ENCODE peak calls at places on chromosomes 16 and 17, in nine cellular contexts. One of them, this sample, is unnamed.

GRCh38 chr16:54932737-54933254 is 2.1 kb downstream of the IRX5 start:
- DNase-seq in H54: no peak
- DNase-seq in brain microvascular endothelial cell: no peak
- DNase-seq in cardiac muscle cell: peak
- DNase-seq in C1 segment of cervical spinal cord: no peak
- DNase-seq in amniotic stem cell: no peak
- DNase-seq in GM20000: peak
- DNase-seq in A549: no peak
- DNase-seq in IMR-90: no peak
- DNase-seq in this sample: no peak

GRCh38 chr16:58511933-58512815 is 3.1 kb upstream of the SETD6 start:
- DNase-seq in H54: peak
- DNase-seq in brain microvascular endothelial cell: peak
- DNase-seq in cardiac muscle cell: peak
- DNase-seq in C1 segment of cervical spinal cord: peak
- DNase-seq in amniotic stem cell: peak
- DNase-seq in GM20000: peak
- DNase-seq in A549: peak
- DNase-seq in IMR-90: peak
- DNase-seq in this sample: peak

GRCh38 chr16:56190903-56191806 is at the start of gene GNAO1:
- DNase-seq in H54: peak
- DNase-seq in brain microvascular endothelial cell: peak
- DNase-seq in cardiac muscle cell: peak
- DNase-seq in C1 segment of cervical spinal cord: peak
- DNase-seq in amniotic stem cell: peak
- DNase-seq in GM20000: peak
- DNase-seq in A549: peak
- DNase-seq in IMR-90: peak
- DNase-seq in this sample: peak

GRCh38 chr17:80944326-80944725 is 47.3 kb upstream of the CHMP6 start:
- DNase-seq in H54: no peak
- DNase-seq in brain microvascular endothelial cell: no peak
- DNase-seq in cardiac muscle cell: no peak
- DNase-seq in C1 segment of cervical spinal cord: no peak
- DNase-seq in amniotic stem cell: no peak
- DNase-seq in GM20000: no peak
- DNase-seq in A549: no peak
- DNase-seq in IMR-90: no peak
- DNase-seq in this sample: no peak

GRCh38 chr17:61490540-61490975 is 38.3 kb downstream of the TBX4 start:
- DNase-seq in H54: peak
- DNase-seq in brain microvascular endothelial cell: peak
- DNase-seq in cardiac muscle cell: no peak
- DNase-seq in C1 segment of cervical spinal cord: no peak
- DNase-seq in amniotic stem cell: peak
- DNase-seq in GM20000: no peak
- DNase-seq in A549: peak
- DNase-seq in IMR-90: peak
- DNase-seq in this sample: no peak

GRCh38 chr16:21104124-21104860 is 46.4 kb downstream of the DNAH3 start:
- DNase-seq in H54: no peak
- DNase-seq in brain microvascular endothelial cell: peak
- DNase-seq in cardiac muscle cell: no peak
- DNase-seq in C1 segment of cervical spinal cord: no peak
- DNase-seq in amniotic stem cell: no peak
- DNase-seq in GM20000: no peak
- DNase-seq in A549: no peak
- DNase-seq in IMR-90: peak
- DNase-seq in this sample: no peak

GRCh38 chr16:89581861-89582563 is 6.5 kb downstream of the CPNE7 start:
- DNase-seq in H54: peak
- DNase-seq in brain microvascular endothelial cell: no peak
- DNase-seq in cardiac muscle cell: no peak
- DNase-seq in C1 segment of cervical spinal cord: no peak
- DNase-seq in amniotic stem cell: no peak
- DNase-seq in GM20000: no peak
- DNase-seq in A549: no peak
- DNase-seq in IMR-90: peak
- DNase-seq in this sample: no peak

GRCh38 chr17:16352838-16353701 is at the start of gene CENPV:
- DNase-seq in H54: peak
- DNase-seq in brain microvascular endothelial cell: peak
- DNase-seq in cardiac muscle cell: peak
- DNase-seq in C1 segment of cervical spinal cord: peak
- DNase-seq in amniotic stem cell: no peak
- DNase-seq in GM20000: peak
- DNase-seq in A549: peak
- DNase-seq in IMR-90: peak
- DNase-seq in this sample: peak

GRCh38 chr17:64785050-64785449 is 122.9 kb upstream of the SMURF2 start:
- DNase-seq in H54: no peak
- DNase-seq in brain microvascular endothelial cell: no peak
- DNase-seq in cardiac muscle cell: no peak
- DNase-seq in C1 segment of cervical spinal cord: no peak
- DNase-seq in amniotic stem cell: no peak
- DNase-seq in GM20000: no peak
- DNase-seq in A549: no peak
- DNase-seq in IMR-90: no peak
- DNase-seq in this sample: no peak

GRCh38 chr16:5619314-5619713 is 521.7 kb upstream of the EEF2KMT start:
- DNase-seq in H54: no peak
- DNase-seq in brain microvascular endothelial cell: no peak
- DNase-seq in cardiac muscle cell: no peak
- DNase-seq in C1 segment of cervical spinal cord: no peak
- DNase-seq in amniotic stem cell: no peak
- DNase-seq in GM20000: no peak
- DNase-seq in A549: no peak
- DNase-seq in IMR-90: no peak
- DNase-seq in this sample: no peak

GRCh38 chr17:601462-602303 is 113.0 kb downstream of the VPS53 start:
- DNase-seq in H54: no peak
- DNase-seq in brain microvascular endothelial cell: no peak
- DNase-seq in cardiac muscle cell: peak
- DNase-seq in C1 segment of cervical spinal cord: peak
- DNase-seq in amniotic stem cell: no peak
- DNase-seq in GM20000: no peak
- DNase-seq in A549: no peak
- DNase-seq in IMR-90: peak
- DNase-seq in this sample: no peak

GRCh38 chr17:71740866-71741265 is 380.0 kb upstream of the SOX9 start:
- DNase-seq in H54: no peak
- DNase-seq in brain microvascular endothelial cell: no peak
- DNase-seq in cardiac muscle cell: no peak
- DNase-seq in C1 segment of cervical spinal cord: no peak
- DNase-seq in amniotic stem cell: no peak
- DNase-seq in GM20000: no peak
- DNase-seq in A549: no peak
- DNase-seq in IMR-90: no peak
- DNase-seq in this sample: no peak

GRCh38 chr17:38693700-38694329 is 11.3 kb upstream of the MLLT6 start:
- DNase-seq in H54: no peak
- DNase-seq in brain microvascular endothelial cell: no peak
- DNase-seq in cardiac muscle cell: no peak
- DNase-seq in C1 segment of cervical spinal cord: no peak
- DNase-seq in amniotic stem cell: no peak
- DNase-seq in GM20000: no peak
- DNase-seq in A549: no peak
- DNase-seq in IMR-90: peak
- DNase-seq in this sample: no peak

GRCh38 chr17:66175892-66176291 is 16.0 kb downstream of the CEP112 start:
- DNase-seq in H54: no peak
- DNase-seq in brain microvascular endothelial cell: no peak
- DNase-seq in cardiac muscle cell: no peak
- DNase-seq in C1 segment of cervical spinal cord: no peak
- DNase-seq in amniotic stem cell: no peak
- DNase-seq in GM20000: no peak
- DNase-seq in A549: no peak
- DNase-seq in IMR-90: no peak
- DNase-seq in this sample: no peak

GRCh38 chr17:16906670-16907069 is 65.2 kb downstream of the TNFRSF13B start:
- DNase-seq in H54: no peak
- DNase-seq in brain microvascular endothelial cell: peak
- DNase-seq in cardiac muscle cell: no peak
- DNase-seq in C1 segment of cervical spinal cord: no peak
- DNase-seq in amniotic stem cell: no peak
- DNase-seq in GM20000: no peak
- DNase-seq in A549: no peak
- DNase-seq in IMR-90: peak
- DNase-seq in this sample: no peak

GRCh38 chr17:2433696-2434095 is 32.8 kb upstream of the MNT start:
- DNase-seq in H54: peak
- DNase-seq in brain microvascular endothelial cell: peak
- DNase-seq in cardiac muscle cell: no peak
- DNase-seq in C1 segment of cervical spinal cord: no peak
- DNase-seq in amniotic stem cell: no peak
- DNase-seq in GM20000: no peak
- DNase-seq in A549: no peak
- DNase-seq in IMR-90: peak
- DNase-seq in this sample: no peak

GRCh38 chr17:29664743-29665479 is 42.2 kb upstream of the CORO6 start:
- DNase-seq in H54: peak
- DNase-seq in brain microvascular endothelial cell: peak
- DNase-seq in cardiac muscle cell: no peak
- DNase-seq in C1 segment of cervical spinal cord: no peak
- DNase-seq in amniotic stem cell: no peak
- DNase-seq in GM20000: peak
- DNase-seq in A549: peak
- DNase-seq in IMR-90: peak
- DNase-seq in this sample: no peak

GRCh38 chr17:74147436-74147835 is 56.0 kb upstream of the RPL38 start:
- DNase-seq in H54: no peak
- DNase-seq in brain microvascular endothelial cell: no peak
- DNase-seq in cardiac muscle cell: no peak
- DNase-seq in C1 segment of cervical spinal cord: no peak
- DNase-seq in amniotic stem cell: no peak
- DNase-seq in GM20000: no peak
- DNase-seq in A549: no peak
- DNase-seq in IMR-90: no peak
- DNase-seq in this sample: no peak

GRCh38 chr16:68473358-68474064 is 25.2 kb upstream of the SMPD3 start:
- DNase-seq in H54: no peak
- DNase-seq in brain microvascular endothelial cell: no peak
- DNase-seq in cardiac muscle cell: no peak
- DNase-seq in C1 segment of cervical spinal cord: no peak
- DNase-seq in amniotic stem cell: no peak
- DNase-seq in GM20000: no peak
- DNase-seq in A549: no peak
- DNase-seq in IMR-90: no peak
- DNase-seq in this sample: no peak

GRCh38 chr17:14301279-14301760 is 439 bp downstream of the HS3ST3B1 start:
- DNase-seq in H54: no peak
- DNase-seq in brain microvascular endothelial cell: no peak
- DNase-seq in cardiac muscle cell: peak
- DNase-seq in C1 segment of cervical spinal cord: no peak
- DNase-seq in amniotic stem cell: no peak
- DNase-seq in GM20000: peak
- DNase-seq in A549: peak
- DNase-seq in IMR-90: no peak
- DNase-seq in this sample: no peak

GRCh38 chr17:69508814-69509213 is 94.3 kb downstream of the MAP2K6 start:
- DNase-seq in H54: no peak
- DNase-seq in brain microvascular endothelial cell: no peak
- DNase-seq in cardiac muscle cell: no peak
- DNase-seq in C1 segment of cervical spinal cord: no peak
- DNase-seq in amniotic stem cell: no peak
- DNase-seq in GM20000: no peak
- DNase-seq in A549: no peak
- DNase-seq in IMR-90: no peak
- DNase-seq in this sample: no peak

GRCh38 chr17:63653018-63653417 is 30.8 kb downstream of the MAP3K3 start:
- DNase-seq in H54: no peak
- DNase-seq in brain microvascular endothelial cell: no peak
- DNase-seq in cardiac muscle cell: no peak
- DNase-seq in C1 segment of cervical spinal cord: no peak
- DNase-seq in amniotic stem cell: no peak
- DNase-seq in GM20000: no peak
- DNase-seq in A549: no peak
- DNase-seq in IMR-90: no peak
- DNase-seq in this sample: no peak

GRCh38 chr16:21190013-21190412 is 21.4 kb downstream of the ZP2 start:
- DNase-seq in H54: no peak
- DNase-seq in brain microvascular endothelial cell: no peak
- DNase-seq in cardiac muscle cell: no peak
- DNase-seq in C1 segment of cervical spinal cord: no peak
- DNase-seq in amniotic stem cell: no peak
- DNase-seq in GM20000: no peak
- DNase-seq in A549: no peak
- DNase-seq in IMR-90: no peak
- DNase-seq in this sample: no peak

GRCh38 chr17:44878627-44879221 is 20.5 kb downstream of the EFTUD2 start:
- DNase-seq in H54: peak
- DNase-seq in brain microvascular endothelial cell: peak
- DNase-seq in cardiac muscle cell: peak
- DNase-seq in C1 segment of cervical spinal cord: no peak
- DNase-seq in amniotic stem cell: peak
- DNase-seq in GM20000: peak
- DNase-seq in A549: peak
- DNase-seq in IMR-90: peak
- DNase-seq in this sample: peak

GRCh38 chr17:60128171-60128859 is 21.5 kb upstream of the CA4 start:
- DNase-seq in H54: no peak
- DNase-seq in brain microvascular endothelial cell: no peak
- DNase-seq in cardiac muscle cell: no peak
- DNase-seq in C1 segment of cervical spinal cord: no peak
- DNase-seq in amniotic stem cell: no peak
- DNase-seq in GM20000: no peak
- DNase-seq in A549: no peak
- DNase-seq in IMR-90: no peak
- DNase-seq in this sample: no peak

GRCh38 chr16:69187891-69188451 is 1.0 kb downstream of the SNTB2 start:
- DNase-seq in H54: no peak
- DNase-seq in brain microvascular endothelial cell: peak
- DNase-seq in cardiac muscle cell: peak
- DNase-seq in C1 segment of cervical spinal cord: no peak
- DNase-seq in amniotic stem cell: no peak
- DNase-seq in GM20000: peak
- DNase-seq in A549: peak
- DNase-seq in IMR-90: no peak
- DNase-seq in this sample: peak

GRCh38 chr16:89922884-89923639 is at the start of gene TUBB3:
- DNase-seq in H54: peak
- DNase-seq in brain microvascular endothelial cell: peak
- DNase-seq in cardiac muscle cell: peak
- DNase-seq in C1 segment of cervical spinal cord: peak
- DNase-seq in amniotic stem cell: peak
- DNase-seq in GM20000: peak
- DNase-seq in A549: peak
- DNase-seq in IMR-90: peak
- DNase-seq in this sample: peak

GRCh38 chr16:66549284-66550131 is at the start of gene TK2:
- DNase-seq in H54: peak
- DNase-seq in brain microvascular endothelial cell: peak
- DNase-seq in cardiac muscle cell: peak
- DNase-seq in C1 segment of cervical spinal cord: peak
- DNase-seq in amniotic stem cell: peak
- DNase-seq in GM20000: peak
- DNase-seq in A549: peak
- DNase-seq in IMR-90: peak
- DNase-seq in this sample: peak

GRCh38 chr16:77408607-77409006 is 26.2 kb downstream of the ADAMTS18 start:
- DNase-seq in H54: no peak
- DNase-seq in brain microvascular endothelial cell: no peak
- DNase-seq in cardiac muscle cell: no peak
- DNase-seq in C1 segment of cervical spinal cord: no peak
- DNase-seq in amniotic stem cell: no peak
- DNase-seq in GM20000: no peak
- DNase-seq in A549: no peak
- DNase-seq in IMR-90: no peak
- DNase-seq in this sample: no peak

GRCh38 chr16:8861563-8862308 is 7.1 kb downstream of the CARHSP1 start:
- DNase-seq in H54: no peak
- DNase-seq in brain microvascular endothelial cell: no peak
- DNase-seq in cardiac muscle cell: no peak
- DNase-seq in C1 segment of cervical spinal cord: no peak
- DNase-seq in amniotic stem cell: no peak
- DNase-seq in GM20000: no peak
- DNase-seq in A549: no peak
- DNase-seq in IMR-90: no peak
- DNase-seq in this sample: no peak

GRCh38 chr17:66492500-66493123 is 190.2 kb downstream of the PRKCA start:
- DNase-seq in H54: no peak
- DNase-seq in brain microvascular endothelial cell: no peak
- DNase-seq in cardiac muscle cell: no peak
- DNase-seq in C1 segment of cervical spinal cord: no peak
- DNase-seq in amniotic stem cell: no peak
- DNase-seq in GM20000: no peak
- DNase-seq in A549: no peak
- DNase-seq in IMR-90: no peak
- DNase-seq in this sample: no peak